ENCODE peak calls at places on chromosomes 13 and 19, in four cellular contexts. A is heart right ventricle, N is lower lobe of right lung, M is iris pigment epithelial cell. G is an unnamed sample.
A peak's percentile ranks its signal among the peaks of the same experiment; 100 is the strongest.

GRCh38 chr13:102440259-102440936 is 38.5 kb upstream of the FGF14 start:
- DNase-seq in N (peak; percentile 48), M (no peak), A (no peak), G (no peak)

GRCh38 chr19:42052241-42052863 is 17.7 kb downstream of the GRIK5 start:
- DNase-seq in M (no peak), N (no peak), A (no peak), G (no peak)

GRCh38 chr19:6333439-6333838 is at the start of gene ACER1:
- DNase-seq in A (no peak), N (no peak), M (no peak), G (no peak)

GRCh38 chr19:38079926-38080380 is 144.1 kb downstream of the DPF1 start:
- DNase-seq in A (no peak), M (peak; percentile 90), N (no peak), G (no peak)

GRCh38 chr13:98300956-98301641 is 124.0 kb upstream of the RNF113B start:
- DNase-seq in M (peak; percentile 54), N (no peak), A (no peak), G (no peak)

GRCh38 chr13:81171065-81171647 is 830.2 kb upstream of the SPRY2 start:
- DNase-seq in M (peak; percentile 4), N (no peak), A (no peak), G (no peak)

GRCh38 chr13:46983881-46984280 is 87.0 kb upstream of the HTR2A start:
- DNase-seq in N (no peak), A (no peak), M (peak; percentile 2), G (no peak)

GRCh38 chr19:4807188-4807587 is 15.7 kb downstream of the FEM1A start:
- DNase-seq in M (no peak), N (peak; percentile 81), A (no peak), G (peak; percentile 68)

GRCh38 chr13:38167164-38167822 is 182.4 kb upstream of the UFM1 start:
- DNase-seq in N (no peak), M (no peak), A (no peak), G (no peak)